ENCODE peak calls at places on chromosomes 6 and 20, in nine cellular contexts. M is H1; B is heart left ventricle; N is astrocyte of the cerebellum; D is A673; F is CD8-positive, alpha-beta T cell; H is AG04450; Z is breast epithelium; V is fibroblast of pulmonary artery. W is an unnamed sample.

GRCh38 chr6:6405031-6405430 is 84.6 kb upstream of the F13A1 start:
- DNase-seq in H (no peak), Z (no peak), F (no peak), N (no peak), M (no peak), B (no peak), V (no peak), D (no peak), W (no peak)

GRCh38 chr6:71886184-71887005 is at the start of gene RIMS1:
- DNase-seq in M (peak; percentile 82), V (peak; percentile 3), Z (no peak), D (peak; percentile 63), H (no peak), F (no peak), N (no peak), B (peak; percentile 54), W (no peak)

GRCh38 chr20:59182401-59183044 is 18.9 kb downstream of the ZNF831 start:
- DNase-seq in Z (no peak), M (no peak), F (no peak), D (no peak), N (no peak), B (no peak), V (no peak), H (no peak), W (no peak)

GRCh38 chr6:16759646-16760535 is 1.4 kb downstream of the ATXN1 start:
- DNase-seq in D (peak; percentile 88), H (peak; percentile 67), B (peak; percentile 96), N (no peak), M (peak; percentile 79), V (peak; percentile 94), Z (peak; percentile 89), F (peak; percentile 74), W (peak; percentile 97)

GRCh38 chr6:166782541-166782940 is 155.5 kb upstream of the RPS6KA2 start:
- DNase-seq in H (no peak), N (no peak), Z (no peak), B (no peak), D (no peak), M (peak; percentile 38), V (no peak), F (no peak), W (no peak)

GRCh38 chr6:30591008-30591407 is 19.8 kb downstream of the ABCF1 start:
- DNase-seq in V (peak; percentile 66), M (no peak), Z (no peak), F (no peak), N (no peak), B (no peak), H (peak; percentile 48), D (no peak), W (peak; percentile 68)

GRCh38 chr20:48025661-48026060 is 240.4 kb upstream of the SULF2 start:
- DNase-seq in F (no peak), B (no peak), D (no peak), H (no peak), V (peak; percentile 53), N (no peak), M (no peak), Z (no peak), W (no peak)

GRCh38 chr6:2582268-2582667 is 168.5 kb downstream of the MYLK4 start:
- DNase-seq in Z (no peak), H (no peak), M (no peak), N (no peak), D (no peak), V (no peak), F (no peak), B (no peak), W (no peak)

GRCh38 chr6:85390105-85390728 is 59.7 kb upstream of the NT5E start:
- DNase-seq in F (no peak), N (no peak), D (no peak), V (no peak), M (no peak), Z (no peak), B (no peak), H (no peak), W (no peak)

GRCh38 chr6:27901801-27902200 is 10.4 kb downstream of the OR2B2 start:
- DNase-seq in F (no peak), B (no peak), N (no peak), Z (no peak), M (no peak), D (no peak), H (no peak), V (no peak), W (no peak)

GRCh38 chr6:108157972-108158441 is 7.8 kb upstream of the NR2E1 start:
- DNase-seq in V (no peak), H (no peak), B (no peak), F (no peak), M (peak; percentile 62), D (no peak), Z (no peak), N (no peak), W (peak; percentile 59)

GRCh38 chr6:122872311-122872710 is 83.3 kb downstream of the SMPDL3A start:
- DNase-seq in N (no peak), M (no peak), V (no peak), F (no peak), D (no peak), B (no peak), Z (no peak), H (no peak), W (no peak)

GRCh38 chr6:125753937-125754259 is 4.5 kb downstream of the HEY2 start:
- DNase-seq in M (no peak), Z (no peak), V (no peak), B (no peak), D (no peak), N (no peak), F (no peak), H (no peak), W (no peak)
- TF ChIP-seq CTCF in M (no peak), Z (no peak), V (no peak), B (no peak), D (no peak), N (no peak), F (peak; percentile 41), H (no peak), W (no peak)

DNA sequence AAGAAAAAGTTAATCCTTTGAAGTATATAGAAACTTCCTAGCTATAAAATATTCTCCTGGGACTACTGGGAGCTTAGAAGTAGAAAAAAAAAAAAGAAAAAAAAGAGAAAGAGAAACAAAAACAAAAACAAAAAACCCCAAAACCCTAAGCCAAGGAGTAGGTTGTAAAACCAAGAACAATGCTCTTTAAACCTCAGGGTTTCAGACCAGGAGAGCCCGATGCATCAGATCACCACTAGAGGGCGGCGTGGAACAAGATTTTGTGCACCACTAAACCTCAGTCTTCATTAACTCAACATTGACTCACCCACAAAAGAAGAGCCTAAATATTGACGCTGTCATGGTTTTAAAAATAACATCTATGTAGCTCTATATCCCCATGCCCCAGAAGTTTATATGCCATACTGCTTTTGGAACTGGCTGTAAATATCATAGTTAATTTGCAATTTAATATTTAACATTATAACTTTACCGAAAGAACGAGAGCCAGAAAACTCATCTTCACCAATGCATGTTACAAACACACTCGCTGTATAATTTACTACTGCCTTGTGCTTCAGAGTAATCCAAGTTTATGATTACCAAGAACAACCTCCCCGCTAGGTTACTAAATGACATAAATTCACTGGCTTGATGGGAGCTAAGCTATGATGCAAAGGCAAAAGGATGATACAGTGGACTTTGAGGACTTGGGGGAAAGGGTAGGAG is 19.2 kb downstream of the MCUR1 start:
- DNase-seq in D (peak; percentile 92), V (peak; percentile 88), Z (peak; percentile 73), F (peak; percentile 78), N (peak; percentile 71), B (peak; percentile 79), H (peak; percentile 56), M (peak; percentile 91), W (peak; percentile 74)
- H3K4me3 ChIP-seq in D (peak overlapping the region; percentile 1), V (no peak overlapping the region), Z (no peak overlapping the region), F (no peak overlapping the region), N (no peak overlapping the region), B (no peak overlapping the region), H (no peak overlapping the region), M (no peak overlapping the region), W (no peak overlapping the region)

DNA sequence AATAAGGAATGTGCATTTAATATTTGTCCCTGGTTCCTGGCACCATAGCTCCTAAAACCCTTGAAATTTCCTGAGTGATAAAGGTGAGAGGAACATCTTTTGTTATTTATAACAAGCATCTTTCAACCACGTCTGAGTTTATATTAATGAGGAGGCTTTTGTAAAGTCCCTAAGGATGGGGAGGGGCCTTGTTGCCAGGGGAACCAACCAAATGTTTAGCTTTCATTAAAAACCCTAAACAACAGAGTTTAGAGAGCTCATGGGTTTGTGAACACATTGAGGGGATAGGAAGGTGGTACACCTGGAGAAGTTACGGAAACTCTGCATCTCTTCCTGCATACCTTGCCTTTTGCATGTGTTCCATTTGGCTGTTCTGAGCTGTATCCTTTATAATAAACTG is 105.9 kb upstream of the ADGRF4 start:
- DNase-seq in Z (no peak), M (no peak), V (no peak), N (no peak), F (no peak), B (no peak), H (no peak), D (no peak), W (no peak)
- TF ChIP-seq CTCF in Z (no peak), M (no peak), V (no peak), N (no peak), F (no peak), B (no peak), H (no peak), D (no peak), W (no peak)

GRCh38 chr20:15924556-15924955 is 648.7 kb downstream of the KIF16B start:
- DNase-seq in Z (no peak), H (no peak), V (no peak), F (no peak), M (no peak), B (no peak), N (no peak), D (no peak), W (no peak)

GRCh38 chr20:15919118-15919517 is 654.1 kb downstream of the KIF16B start:
- DNase-seq in Z (no peak), V (no peak), D (no peak), B (no peak), N (no peak), H (no peak), M (no peak), F (no peak), W (no peak)

GRCh38 chr20:15925376-15925775 is 647.9 kb downstream of the KIF16B start:
- DNase-seq in V (no peak), B (no peak), M (no peak), F (no peak), D (no peak), H (no peak), N (no peak), Z (no peak), W (no peak)

GRCh38 chr20:15922556-15922955 is 650.7 kb downstream of the KIF16B start:
- DNase-seq in M (no peak), Z (no peak), B (no peak), V (no peak), F (no peak), D (no peak), N (no peak), H (no peak), W (no peak)

DNA sequence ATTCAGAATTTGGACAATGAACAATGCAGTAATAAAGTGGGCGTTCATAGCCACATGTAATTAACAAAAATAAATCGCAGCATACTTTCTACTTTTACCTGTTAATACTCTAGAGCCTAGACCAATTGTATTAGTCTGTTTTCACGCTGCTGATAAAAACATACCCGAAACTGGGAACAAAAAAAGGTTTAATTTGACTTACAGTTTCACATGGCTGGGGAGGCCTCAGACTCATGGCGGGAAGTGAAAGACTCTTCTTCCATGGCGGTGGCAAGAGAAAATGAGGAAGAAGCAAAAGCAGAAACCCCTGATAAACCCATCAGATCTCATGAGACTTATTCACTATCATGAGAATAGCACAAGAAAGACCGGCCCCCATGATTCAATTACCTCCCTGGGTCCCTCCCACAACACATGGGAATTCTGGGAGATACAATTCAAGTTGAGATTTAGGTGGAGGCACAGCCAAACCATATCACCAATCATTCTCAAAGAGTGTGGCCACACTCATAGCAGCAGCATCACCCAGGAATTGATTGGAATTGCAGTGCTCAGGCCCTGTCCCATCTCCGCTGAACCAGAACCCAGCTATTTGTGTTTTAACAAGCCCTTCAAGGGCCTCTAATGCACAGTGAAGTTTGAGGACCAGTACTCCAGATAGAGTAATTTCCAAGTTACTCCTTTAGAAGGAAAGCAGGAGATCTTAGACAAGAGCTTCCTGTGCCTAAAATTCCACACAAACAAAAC is 650.0 kb downstream of the KIF16B start:
- DNase-seq in Z (no peak), F (no peak), N (no peak), D (no peak), M (no peak), B (no peak), V (no peak), H (no peak), W (no peak)
- H3K4me3 ChIP-seq in Z (no peak overlapping the region), F (no peak overlapping the region), N (no peak overlapping the region), D (no peak overlapping the region), M (no peak overlapping the region), B (no peak overlapping the region), V (no peak overlapping the region), H (no peak overlapping the region), W (no peak overlapping the region)

W was measured in upper lobe of left lung.